ENCODE peak calls at places on chromosomes 6 and 20, in seven cellular contexts. L, Z, I, Q, A, P and C are unnamed samples.

GRCh38 chr20:43915209-43916072 is 789 bp downstream of the TOX2 start:
- DNase-seq in L (no peak), Z (peak), I (no peak), Q (peak), A (peak), P (no peak), C (no peak)

GRCh38 chr6:22147983-22148797 is 148.6 kb downstream of the PRL start:
- DNase-seq in L (no peak), Z (no peak), I (peak), Q (no peak), A (peak), P (peak), C (no peak)

GRCh38 chr6:46323966-46324622 is 153.3 kb upstream of the ENPP5 start:
- DNase-seq in L (no peak), Z (no peak), I (no peak), Q (no peak), A (no peak), P (no peak), C (no peak)

GRCh38 chr6:118882314-118882905 is 11.5 kb upstream of the ASF1A start:
- DNase-seq in L (no peak), Z (no peak), I (no peak), Q (no peak), A (no peak), P (no peak), C (no peak)

GRCh38 chr6:91149914-91150674 is 563.2 kb upstream of the MAP3K7 start:
- DNase-seq in L (no peak), Z (no peak), I (no peak), Q (no peak), A (no peak), P (no peak), C (no peak)

GRCh38 chr6:15293674-15294073 is 47.8 kb downstream of the JARID2 start:
- DNase-seq in L (no peak), Z (no peak), I (no peak), Q (no peak), A (no peak), P (no peak), C (no peak)

GRCh38 chr6:129117355-129117754 is 234.4 kb downstream of the LAMA2 start:
- DNase-seq in L (no peak), Z (no peak), I (no peak), Q (no peak), A (no peak), P (no peak), C (no peak)

GRCh38 chr6:135498178-135498841 is 770 bp upstream of the AHI1 start:
- DNase-seq in L (peak), Z (peak), I (peak), Q (peak), A (peak), P (peak), C (peak)

GRCh38 chr6:122339661-122340060 is 59.8 kb upstream of the HSF2 start:
- DNase-seq in L (no peak), Z (no peak), I (no peak), Q (no peak), A (no peak), P (no peak), C (no peak)

GRCh38 chr20:62149532-62150235 is 6.1 kb downstream of the SS18L1 start:
- DNase-seq in L (no peak), Z (no peak), I (no peak), Q (peak), A (no peak), P (no peak), C (peak)

GRCh38 chr6:56938634-56939294 is 16.1 kb upstream of the BEND6 start:
- DNase-seq in L (no peak), Z (no peak), I (peak), Q (no peak), A (peak), P (no peak), C (no peak)

GRCh38 chr6:64683682-64684081 is 1023.3 kb downstream of the EYS start:
- DNase-seq in L (no peak), Z (no peak), I (no peak), Q (peak), A (peak), P (no peak), C (no peak)

GRCh38 chr20:58109126-58109880 is 119.2 kb downstream of the ANKRD60 start:
- DNase-seq in L (no peak), Z (no peak), I (peak), Q (no peak), A (no peak), P (no peak), C (no peak)

GRCh38 chr20:44496976-44497375 is 21.3 kb downstream of the TTPAL start:
- DNase-seq in L (no peak), Z (peak), I (peak), Q (no peak), A (no peak), P (no peak), C (no peak)

GRCh38 chr6:91606148-91606901 is 1019.5 kb upstream of the MAP3K7 start:
- DNase-seq in L (no peak), Z (no peak), I (no peak), Q (no peak), A (no peak), P (no peak), C (no peak)

GRCh38 chr20:64279826-64280459 is 24.4 kb downstream of the PCMTD2 start:
- DNase-seq in L (no peak), Z (no peak), I (no peak), Q (no peak), A (no peak), P (no peak), C (no peak)

GRCh38 chr6:79913369-79913768 is 34.0 kb downstream of the ELOVL4 start:
- DNase-seq in L (no peak), Z (no peak), I (no peak), Q (peak), A (peak), P (no peak), C (no peak)

GRCh38 chr6:30944051-30944450 is 3.3 kb downstream of the MUCL3 start:
- DNase-seq in L (no peak), Z (no peak), I (no peak), Q (no peak), A (no peak), P (no peak), C (no peak)

GRCh38 chr6:30940361-30941001 is at the start of gene MUCL3:
- DNase-seq in L (peak), Z (no peak), I (no peak), Q (no peak), A (no peak), P (no peak), C (no peak)

GRCh38 chr6:30945281-30945680 is 4.5 kb downstream of the MUCL3 start:
- DNase-seq in L (no peak), Z (no peak), I (no peak), Q (no peak), A (no peak), P (no peak), C (no peak)

GRCh38 chr6:30939473-30939872 is 1.3 kb upstream of the MUCL3 start:
- DNase-seq in L (no peak), Z (no peak), I (no peak), Q (no peak), A (no peak), P (peak), C (no peak)

DNA sequence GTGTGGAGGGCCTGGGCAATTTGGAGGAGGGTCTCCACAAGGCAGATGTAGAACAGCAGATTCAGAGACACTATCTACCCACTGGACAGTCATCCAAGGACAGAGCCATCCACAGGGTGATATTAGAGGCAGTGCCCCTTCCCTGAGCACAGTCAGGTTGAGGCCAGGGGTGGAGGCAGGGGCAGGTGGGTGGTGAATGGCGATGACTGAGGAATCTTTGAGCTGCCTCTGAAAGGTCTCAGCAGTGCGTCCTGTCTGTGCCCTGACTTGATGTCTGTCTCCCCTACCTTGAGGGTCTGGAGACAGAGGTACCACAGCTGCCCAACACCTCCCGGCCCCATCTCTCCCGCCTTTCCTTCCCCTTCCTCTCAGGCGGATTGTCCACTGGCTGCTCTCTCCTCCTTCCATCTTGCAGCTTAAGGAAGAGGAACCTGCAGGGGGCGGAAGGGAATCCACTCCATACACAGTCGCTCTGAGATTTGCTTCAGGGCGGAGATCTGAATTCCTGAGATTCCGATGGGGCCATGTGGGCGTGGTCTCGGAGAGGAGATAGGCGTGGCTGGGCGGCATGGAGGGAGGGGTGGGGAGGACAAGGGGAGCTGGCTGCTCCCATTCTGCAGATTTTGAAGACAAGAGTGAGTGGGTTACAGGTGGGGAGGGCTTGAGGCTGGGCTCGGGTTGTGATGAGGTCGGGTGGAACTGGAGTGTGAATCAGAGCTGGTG is 1.7 kb downstream of the MUCL3 start:
- DNase-seq in L (peak), Z (no peak), I (peak), Q (peak), A (peak), P (peak), C (peak)
- H3K4me3 ChIP-seq in L (no peak), Z (no peak), I (no peak), Q (no peak), A (no peak), P (no peak), C (no peak)

GRCh38 chr20:3749689-3750639 is 17.5 kb downstream of the HSPA12B start:
- DNase-seq in L (peak), Z (peak), I (no peak), Q (peak), A (no peak), P (peak), C (no peak)

GRCh38 chr20:3752386-3752759 is 15.2 kb downstream of the ADISSP start:
- DNase-seq in L (no peak), Z (no peak), I (no peak), Q (no peak), A (no peak), P (no peak), C (no peak)

GRCh38 chr20:3753098-3753497 is 14.5 kb downstream of the ADISSP start:
- DNase-seq in L (peak), Z (peak), I (peak), Q (peak), A (peak), P (peak), C (peak)

GRCh38 chr20:3751664-3752385 is 15.7 kb downstream of the ADISSP start:
- DNase-seq in L (no peak), Z (peak), I (no peak), Q (peak), A (no peak), P (peak), C (no peak)

GRCh38 chr20:3751284-3751663 is 16.3 kb downstream of the ADISSP start:
- DNase-seq in L (no peak), Z (no peak), I (no peak), Q (peak), A (no peak), P (no peak), C (no peak)
- H3K4me3 ChIP-seq in L (no peak), Z (no peak), I (no peak), Q (peak), A (no peak), P (no peak), C (no peak)

DNA sequence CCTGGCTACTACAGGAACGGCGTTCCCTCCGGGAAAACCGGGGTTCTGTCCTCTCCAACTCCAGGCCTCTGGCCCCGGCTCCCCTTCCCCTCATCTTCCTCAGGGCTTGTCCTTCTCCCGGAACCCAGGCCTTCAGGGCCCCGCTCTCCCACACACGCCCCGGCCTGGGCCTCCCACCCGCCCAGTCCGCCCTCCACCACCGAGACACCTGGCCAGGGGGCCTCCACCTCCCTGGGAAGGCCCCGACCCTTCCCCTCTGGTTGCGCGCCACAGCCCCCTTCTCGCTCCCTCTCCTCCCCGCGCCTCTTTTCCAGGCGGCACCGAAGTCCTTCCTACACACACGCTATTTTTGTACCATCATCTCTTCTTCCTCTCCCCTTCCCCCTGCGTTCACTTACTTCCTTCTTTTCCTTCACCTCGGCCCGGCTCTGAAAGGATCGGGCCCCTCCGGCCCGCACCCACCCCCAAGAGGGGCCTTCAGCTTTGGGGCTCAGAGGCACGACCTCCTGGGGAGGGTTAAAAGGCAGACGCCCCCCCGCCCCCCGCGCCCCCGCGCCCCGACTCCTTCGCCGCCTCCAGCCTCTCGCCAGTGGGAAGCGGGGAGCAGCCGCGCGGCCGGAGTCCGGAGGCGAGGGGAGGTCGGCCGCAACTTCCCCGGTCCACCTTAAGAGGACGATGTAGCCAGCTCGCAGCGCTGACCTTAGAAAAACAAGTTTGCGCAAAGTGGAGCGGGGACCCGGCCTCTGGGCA is 1.3 kb upstream of the SIRPA start:
- DNase-seq in L (no peak), Z (no peak), I (no peak), Q (no peak), A (no peak), P (no peak), C (no peak)
- H3K4me3 ChIP-seq in L (no peak), Z (no peak), I (peak), Q (peak), A (peak), P (peak), C (peak)

DNA sequence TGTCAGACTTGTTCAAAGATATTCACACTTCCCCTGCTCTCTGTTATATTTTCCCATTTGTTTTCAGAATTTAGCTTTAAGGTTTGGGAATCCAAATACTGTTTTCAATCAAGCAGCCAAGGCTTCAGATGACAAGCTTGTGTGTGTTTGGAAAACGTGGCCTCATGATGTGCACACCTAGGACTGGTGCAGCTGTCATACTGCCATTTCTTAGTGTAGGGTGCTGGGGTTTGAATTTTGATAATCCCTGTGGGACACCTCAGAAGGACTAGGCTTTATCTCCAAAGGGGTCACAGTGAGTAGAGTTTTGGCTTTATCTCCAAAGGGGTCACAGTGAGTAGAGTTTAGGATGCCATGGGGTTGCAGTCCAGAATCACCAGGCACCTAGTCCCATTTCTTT is 65.3 kb upstream of the JAG1 start:
- DNase-seq in L (no peak), Z (no peak), I (no peak), Q (no peak), A (no peak), P (no peak), C (no peak)
- H3K4me3 ChIP-seq in L (no peak), Z (peak), I (no peak), Q (no peak), A (peak), P (no peak), C (peak)

GRCh38 chr6:38715016-38715809 is at the start of gene DNAH8:
- DNase-seq in L (no peak), Z (no peak), I (no peak), Q (no peak), A (no peak), P (no peak), C (no peak)
- H3K4me3 ChIP-seq in L (no peak), Z (no peak), I (peak), Q (peak), A (peak), P (no peak), C (peak)

GRCh38 chr6:75489025-75489424 is 4.6 kb downstream of the FILIP1 start:
- DNase-seq in L (no peak), Z (no peak), I (no peak), Q (no peak), A (peak), P (no peak), C (no peak)
- H3K4me3 ChIP-seq in L (no peak), Z (no peak), I (no peak), Q (no peak), A (no peak), P (no peak), C (no peak)

DNA sequence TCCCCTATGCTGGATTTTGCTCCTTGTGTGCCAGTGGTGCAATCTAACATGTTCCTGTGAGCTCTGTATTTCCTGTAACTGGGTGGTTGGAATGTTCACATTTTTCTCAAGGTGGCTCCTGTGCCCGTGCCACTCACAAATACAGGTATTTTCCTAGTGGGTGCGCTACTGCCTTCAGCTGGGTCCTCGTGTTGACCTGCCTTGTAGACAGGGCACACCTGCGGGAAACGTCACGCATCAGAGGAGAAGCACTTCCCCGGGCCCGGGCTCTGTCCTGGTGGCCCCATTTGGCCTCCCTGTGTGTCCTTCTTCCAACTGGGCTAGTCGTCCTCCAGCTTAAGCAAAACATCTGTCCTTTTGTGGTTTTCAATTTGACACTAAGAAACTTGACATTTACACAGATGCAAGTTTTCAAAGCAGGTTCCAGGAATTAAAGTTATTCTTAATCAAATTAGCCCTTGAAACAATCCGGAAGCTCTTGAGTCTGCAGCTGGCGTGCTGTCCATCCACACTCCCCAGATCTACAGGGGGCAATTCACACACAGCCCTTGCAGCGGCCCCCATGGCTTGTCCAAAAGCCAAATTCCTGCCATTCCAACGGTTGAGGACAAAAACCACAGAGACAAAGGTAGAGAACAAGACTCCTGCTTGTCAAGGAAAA is 275.1 kb downstream of the CDC5L start:
- DNase-seq in L (no peak), Z (peak), I (peak), Q (peak), A (no peak), P (no peak), C (no peak)
- H3K4me3 ChIP-seq in L (no peak), Z (no peak), I (no peak), Q (no peak), A (no peak), P (no peak), C (no peak)

GRCh38 chr20:32577023-32577422 is 8.1 kb downstream of the NOL4L start:
- DNase-seq in L (no peak), Z (no peak), I (no peak), Q (peak), A (no peak), P (no peak), C (no peak)

GRCh38 chr20:32575805-32576204 is 9.3 kb downstream of the NOL4L start:
- DNase-seq in L (no peak), Z (no peak), I (no peak), Q (no peak), A (no peak), P (no peak), C (no peak)

GRCh38 chr20:32575227-32575581 is 9.9 kb downstream of the NOL4L start:
- DNase-seq in L (no peak), Z (no peak), I (no peak), Q (no peak), A (no peak), P (no peak), C (no peak)

GRCh38 chr20:32577657-32578056 is 7.5 kb downstream of the NOL4L start:
- DNase-seq in L (no peak), Z (no peak), I (no peak), Q (no peak), A (no peak), P (no peak), C (no peak)

DNA sequence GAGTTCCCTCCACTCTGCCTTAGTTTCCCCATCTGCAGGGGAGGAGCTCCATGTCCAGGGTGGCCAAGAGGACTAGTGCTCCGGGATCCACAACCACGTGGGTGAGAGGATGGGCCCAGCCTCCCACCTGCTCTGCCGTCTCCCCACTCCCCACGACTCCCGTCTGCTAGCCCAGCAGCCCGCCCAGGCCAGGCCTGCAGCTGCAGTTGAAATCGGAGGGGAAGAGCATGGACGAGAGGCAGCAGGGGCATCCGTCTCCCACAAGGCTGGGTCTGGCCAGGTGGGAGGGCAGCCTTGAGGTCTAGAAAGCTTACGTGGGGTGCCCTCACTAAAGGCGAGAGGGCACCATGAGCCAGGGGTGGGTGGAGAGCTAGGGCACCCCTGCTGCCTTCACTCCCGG is 8.6 kb downstream of the NOL4L start:
- DNase-seq in L (no peak), Z (no peak), I (no peak), Q (no peak), A (no peak), P (no peak), C (no peak)
- H3K4me3 ChIP-seq in L (no peak), Z (no peak), I (no peak), Q (no peak), A (no peak), P (no peak), C (no peak)